ENCODE peak calls at places on chromosome 9, in four cellular contexts. B is A172; Z is stimulated activated CD4-positive, alpha-beta T cell treated with anti-CD3 and anti-CD28 coated beads, Interleukin-1b, Interleukin-23, amount 100 ng/mL, for 24 hours; G is HFFc6. C is an unnamed sample.

GRCh38 chr9:29830815-29831214 is 2257.5 kb upstream of the C9orf72 start:
- DNase-seq in G (peak), Z (no peak), B (peak), C (no peak)

GRCh38 chr9:114754574-114754973 is 51.3 kb downstream of the TNFSF15 start:
- DNase-seq in G (no peak), Z (no peak), B (no peak), C (no peak)

GRCh38 chr9:78363221-78363620 is 66.3 kb downstream of the PSAT1 start:
- DNase-seq in Z (no peak), G (peak), B (no peak), C (no peak)

GRCh38 chr9:107907715-107908114 is 418.1 kb upstream of the KLF4 start:
- DNase-seq in Z (no peak), G (no peak), B (no peak), C (no peak)

GRCh38 chr9:137688725-137689124 is 69.9 kb downstream of the EHMT1 start:
- DNase-seq in B (no peak), Z (no peak), G (no peak), C (no peak)

GRCh38 chr9:100213730-100214477 is 114.9 kb downstream of the INVS start:
- DNase-seq in B (peak), G (peak), Z (no peak), C (peak)

GRCh38 chr9:4246969-4247368 is 52.9 kb downstream of the GLIS3 start:
- DNase-seq in B (no peak), G (no peak), Z (no peak), C (no peak)

GRCh38 chr9:74499111-74499601 is 2.0 kb downstream of the RORB start:
- DNase-seq in B (no peak), G (no peak), Z (no peak), C (no peak)

GRCh38 chr9:122144006-122144405 is 15.6 kb downstream of the NDUFA8 start:
- DNase-seq in B (no peak), Z (no peak), G (no peak), C (no peak)

GRCh38 chr9:117415584-117415937 is 704 bp upstream of the ASTN2 start:
- DNase-seq in G (no peak), Z (no peak), B (no peak), C (no peak)

GRCh38 chr9:90007516-90008430 is 403.0 kb downstream of the GADD45G start:
- DNase-seq in Z (no peak), G (no peak), B (peak), C (peak)

GRCh38 chr9:35396560-35397215 is 93.2 kb upstream of the RUSC2 start:
- DNase-seq in Z (no peak), G (no peak), B (no peak), C (no peak)

GRCh38 chr9:37026936-37027581 is 7.0 kb downstream of the PAX5 start:
- DNase-seq in G (no peak), B (no peak), Z (no peak), C (no peak)

GRCh38 chr9:21527579-21527978 is 45.5 kb upstream of the IFNE start:
- DNase-seq in Z (no peak), B (no peak), G (no peak), C (no peak)

C was measured in NCI-H226.